ENCODE peak calls at places on chromosomes 11 and 22, in nine cellular contexts. Y is HCT116, R is mesendoderm, B is fibroblast of lung, J is GM23248, G is mammary epithelial cell, C is PC-9, W is endothelial cell of umbilical vein, F is PC-3. N is an unnamed sample.

GRCh38 chr11:23112987-23113886 is 253.0 kb upstream of the CCDC179 start:
- DNase-seq in W (peak), B (peak), C (peak), F (peak), G (peak), J (peak), Y (no peak), R (peak), N (peak)

GRCh38 chr11:47087801-47088200 is 88.9 kb downstream of the ARFGAP2 start:
- DNase-seq in J (no peak), C (no peak), Y (no peak), W (no peak), R (no peak), B (no peak), F (no peak), G (no peak), N (no peak)

GRCh38 chr22:17199131-17199731 is 20.0 kb downstream of the ADA2 start:
- DNase-seq in W (no peak), B (peak), F (no peak), G (no peak), J (peak), C (no peak), Y (no peak), R (peak), N (peak)

GRCh38 chr11:86814775-86815174 is 14.4 kb downstream of the PRSS23 start:
- DNase-seq in C (peak), J (peak), R (no peak), G (no peak), F (peak), B (peak), W (peak), Y (no peak), N (no peak)

GRCh38 chr22:46604306-46604690 is 15.9 kb upstream of the GRAMD4 start:
- DNase-seq in J (no peak), C (no peak), B (no peak), F (no peak), R (peak), G (no peak), Y (no peak), W (no peak), N (peak)

GRCh38 chr11:102966011-102966410 is 10.5 kb upstream of the MMP13 start:
- DNase-seq in G (peak), J (no peak), F (peak), Y (no peak), W (no peak), C (peak), B (peak), R (no peak), N (no peak)

GRCh38 chr11:26778000-26778757 is 56.3 kb upstream of the SLC5A12 start:
- DNase-seq in F (peak), G (peak), Y (no peak), R (no peak), W (no peak), B (peak), C (no peak), J (peak), N (peak)

GRCh38 chr11:39786682-39787081 is 1672.8 kb downstream of the LRRC4C start:
- DNase-seq in C (no peak), G (no peak), Y (no peak), B (no peak), J (no peak), R (no peak), F (no peak), W (no peak), N (no peak)

GRCh38 chr22:48594016-48594756 is 1233.5 kb downstream of the BRD1 start:
- DNase-seq in R (no peak), Y (no peak), G (no peak), J (no peak), C (no peak), W (no peak), B (no peak), F (no peak), N (no peak)

GRCh38 chr11:29962243-29962642 is 54.6 kb downstream of the KCNA4 start:
- DNase-seq in Y (peak), B (no peak), F (peak), W (no peak), J (peak), G (peak), C (peak), R (peak), N (no peak)

GRCh38 chr11:23976369-23976768 is 520.5 kb upstream of the LUZP2 start:
- DNase-seq in B (peak), J (peak), F (no peak), W (no peak), C (no peak), G (no peak), R (no peak), Y (no peak), N (peak)

GRCh38 chr11:92424281-92424680 is 199.7 kb downstream of the FAT3 start:
- DNase-seq in R (no peak), Y (no peak), C (no peak), F (no peak), W (no peak), B (peak), J (peak), G (no peak), N (peak)

GRCh38 chr11:45884596-45885185 is 760 bp upstream of the MAPK8IP1 start:
- DNase-seq in R (no peak), J (no peak), W (no peak), F (no peak), Y (no peak), B (no peak), C (no peak), G (no peak), N (peak)
- H3K4me2 ChIP-seq in R (no peak), J (no peak), W (no peak), F (no peak), Y (peak), B (no peak), C (peak), G (no peak), N (no peak)

GRCh38 chr22:33957086-33957485 is 36.8 kb upstream of the LARGE1 start:
- DNase-seq in J (no peak), R (peak), W (no peak), Y (no peak), B (no peak), C (no peak), G (no peak), F (no peak), N (no peak)
- H3K4me2 ChIP-seq in J (no peak), R (no peak), W (no peak), Y (no peak), B (no peak), C (no peak), G (no peak), F (no peak), N (no peak)

GRCh38 chr11:75350743-75351540 is 519 bp downstream of the ARRB1 start:
- DNase-seq in B (peak), W (peak), C (no peak), Y (no peak), G (no peak), F (peak), J (peak), R (peak), N (peak)

GRCh38 chr11:75355051-75355450 is 3.6 kb upstream of the ARRB1 start:
- DNase-seq in W (no peak), J (no peak), F (peak), C (no peak), Y (no peak), B (no peak), G (no peak), R (no peak), N (no peak)

GRCh38 chr11:75351541-75352416 is at the start of gene ARRB1:
- DNase-seq in C (no peak), F (peak), Y (no peak), R (peak), J (peak), B (peak), W (no peak), G (no peak), N (peak)

GRCh38 chr11:75350122-75350742 is 1.2 kb downstream of the ARRB1 start:
- DNase-seq in G (no peak), J (no peak), F (no peak), R (no peak), W (no peak), B (no peak), Y (no peak), C (no peak), N (no peak)

GRCh38 chr11:75352417-75353206 is 1.2 kb upstream of the ARRB1 start:
- DNase-seq in F (no peak), Y (no peak), R (no peak), B (no peak), W (no peak), C (no peak), G (no peak), J (peak), N (peak)
- H3K4me2 ChIP-seq in F (peak), Y (peak), R (peak), B (peak), W (peak), C (peak), G (peak), J (peak), N (peak)

GRCh38 chr11:8067929-8068575 is 13.0 kb upstream of the TUB start:
- DNase-seq in C (no peak), W (no peak), J (no peak), Y (no peak), R (no peak), F (no peak), G (no peak), B (no peak), N (no peak)
- H3K4me2 ChIP-seq in C (peak), W (no peak), J (no peak), Y (peak), R (no peak), F (peak), G (no peak), B (no peak), N (peak)

GRCh38 chr11:114678125-114679036 is at the start of gene NXPE2:
- DNase-seq in W (no peak), B (peak), Y (no peak), G (peak), F (peak), R (no peak), C (no peak), J (peak), N (no peak)
- H3K4me2 ChIP-seq in W (no peak), B (no peak), Y (no peak), G (no peak), F (peak), R (no peak), C (no peak), J (no peak), N (peak)

DNA sequence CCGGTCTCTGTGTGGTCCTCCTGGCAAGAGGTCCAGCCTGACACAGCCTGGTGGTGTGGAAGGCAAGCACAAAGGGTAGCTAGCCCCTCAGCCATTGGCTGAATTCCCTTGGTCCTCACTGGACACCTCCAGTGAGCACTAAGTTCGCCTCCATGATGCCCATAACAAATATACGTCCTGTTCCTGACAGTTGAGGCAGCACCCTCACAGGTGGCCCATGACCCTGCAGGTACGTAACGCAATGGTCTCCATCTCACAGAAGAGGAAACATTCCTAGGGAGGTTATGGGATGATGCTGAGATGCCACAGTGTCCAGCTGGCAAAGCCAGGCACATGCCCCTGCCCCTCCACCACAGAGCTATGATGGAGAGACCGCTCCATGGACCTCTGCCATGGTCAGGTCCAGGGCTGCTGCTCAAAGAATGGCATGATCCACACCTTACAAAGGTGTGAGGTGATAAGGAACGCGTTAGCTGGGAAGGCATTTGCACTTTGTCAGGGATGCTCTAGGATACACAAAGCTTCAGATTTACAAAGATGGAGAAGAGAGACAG is 1.4 kb upstream of the GNAZ start:
- DNase-seq in W (no peak), J (no peak), B (no peak), G (no peak), R (peak), F (no peak), Y (no peak), C (no peak), N (peak)
- H3K4me2 ChIP-seq in W (no peak), J (no peak), B (no peak), G (no peak), R (no peak), F (peak), Y (peak), C (no peak), N (no peak)

N was measured in osteoblast.